ENCODE peak calls at places on chromosomes 2 and 18, in seven cellular contexts. B, O, Z, A, V, M and N are unnamed samples.

GRCh38 chr18:62436636-62437519 is 85.9 kb upstream of the ZCCHC2 start:
- DNase-seq in M (no peak), V (peak), A (peak), Z (peak), B (no peak), O (peak), N (peak)

GRCh38 chr2:101473911-101474751 is 781 bp downstream of the RFX8 start:
- DNase-seq in O (peak), B (peak), Z (peak), A (peak), V (peak), M (no peak), N (no peak)

GRCh38 chr2:55590810-55591440 is 26.5 kb downstream of the PPP4R3B start:
- DNase-seq in Z (no peak), O (no peak), V (no peak), B (peak), M (peak), A (peak), N (no peak)

GRCh38 chr18:61322265-61322873 is 10.9 kb upstream of the CDH20 start:
- DNase-seq in A (peak), O (peak), V (peak), M (peak), B (peak), Z (peak), N (peak)

GRCh38 chr2:169476459-169476858 is 2.8 kb upstream of the BBS5 start:
- DNase-seq in B (no peak), Z (no peak), M (peak), A (peak), O (peak), V (peak), N (no peak)

GRCh38 chr2:172823451-172823850 is 87.8 kb downstream of the RAPGEF4 start:
- DNase-seq in O (peak), M (no peak), B (no peak), A (no peak), Z (no peak), V (no peak), N (no peak)

GRCh38 chr18:26547302-26548143 is 830 bp downstream of the KCTD1 start:
- DNase-seq in M (no peak), B (peak), O (peak), Z (peak), V (peak), A (peak), N (no peak)

GRCh38 chr2:137968477-137969417 is 4.5 kb downstream of the HNMT start:
- DNase-seq in B (peak), A (no peak), V (no peak), Z (no peak), O (no peak), M (no peak), N (no peak)

GRCh38 chr2:109516445-109517117 is 97.2 kb downstream of the SEPTIN10 start:
- DNase-seq in O (peak), M (peak), B (peak), Z (peak), A (peak), V (peak), N (no peak)

GRCh38 chr2:181466661-181467576 is 9.7 kb downstream of the ITGA4 start:
- DNase-seq in A (peak), M (peak), Z (peak), V (peak), B (peak), O (peak), N (peak)

GRCh38 chr18:57744211-57744694 is 58.9 kb downstream of the ATP8B1 start:
- DNase-seq in B (no peak), M (no peak), O (no peak), V (peak), A (no peak), Z (no peak), N (no peak)

GRCh38 chr2:102184018-102184417 is 2.8 kb upstream of the IL1RL2 start:
- DNase-seq in Z (no peak), A (no peak), V (peak), B (no peak), M (no peak), O (no peak), N (no peak)

GRCh38 chr2:209721497-209721896 is 50.1 kb upstream of the UNC80 start:
- DNase-seq in V (peak), O (peak), A (peak), Z (no peak), B (no peak), M (no peak), N (no peak)

GRCh38 chr18:5628512-5629255 is 84.9 kb upstream of the EPB41L3 start:
- DNase-seq in A (no peak), B (no peak), O (peak), M (no peak), V (peak), Z (peak), N (peak)

GRCh38 chr2:178836807-178837206 is 29.6 kb upstream of the TTN start:
- DNase-seq in M (no peak), V (no peak), B (no peak), A (no peak), Z (no peak), O (no peak), N (no peak)

GRCh38 chr2:72892506-72893173 is 5.4 kb downstream of the SPR start:
- DNase-seq in O (peak), B (peak), M (no peak), A (peak), Z (peak), V (peak), N (no peak)

GRCh38 chr2:88919087-88919738 is 227.7 kb downstream of the RPIA start:
- DNase-seq in M (no peak), A (peak), B (peak), V (peak), Z (no peak), O (peak), N (no peak)

GRCh38 chr2:173401716-173402326 is 47.1 kb downstream of the CDCA7 start:
- DNase-seq in Z (no peak), M (no peak), O (peak), B (no peak), V (no peak), A (no peak), N (no peak)

GRCh38 chr2:233480490-233481202 is 85.9 kb downstream of the USP40 start:
- DNase-seq in M (no peak), O (peak), V (no peak), A (no peak), B (no peak), Z (peak), N (peak)

GRCh38 chr2:150733219-150733618 is 245.8 kb upstream of the RND3 start:
- DNase-seq in V (no peak), A (no peak), O (no peak), B (no peak), Z (no peak), M (no peak), N (no peak)

GRCh38 chr2:241224068-241224850 is 35.8 kb downstream of the ANO7 start:
- DNase-seq in B (no peak), V (peak), O (peak), M (no peak), Z (no peak), A (peak), N (no peak)

GRCh38 chr2:127105656-127106456 is 1.1 kb downstream of the BIN1 start:
- DNase-seq in B (no peak), Z (peak), O (peak), M (no peak), V (peak), A (no peak), N (peak)

GRCh38 chr2:151326532-151326931 is 30.9 kb upstream of the TNFAIP6 start:
- DNase-seq in Z (no peak), B (no peak), A (no peak), O (no peak), M (no peak), V (no peak), N (no peak)

GRCh38 chr2:101486258-101486701 is 11.4 kb upstream of the RFX8 start:
- DNase-seq in M (no peak), O (no peak), Z (no peak), A (no peak), V (peak), B (no peak), N (no peak)

GRCh38 chr2:159133795-159134194 is 152.7 kb downstream of the WDSUB1 start:
- DNase-seq in M (no peak), V (peak), B (peak), O (peak), Z (no peak), A (no peak), N (no peak)

GRCh38 chr2:70541481-70542020 is 12.1 kb downstream of the TGFA start:
- DNase-seq in V (no peak), Z (no peak), M (no peak), A (peak), B (no peak), O (no peak), N (no peak)

GRCh38 chr18:25830787-25831186 is 259.6 kb downstream of the SS18 start:
- DNase-seq in A (peak), Z (no peak), V (peak), O (peak), B (no peak), M (no peak), N (no peak)

GRCh38 chr2:22692751-22693150 is 692.2 kb upstream of the KLHL29 start:
- DNase-seq in M (no peak), B (no peak), Z (no peak), A (no peak), O (no peak), V (no peak), N (no peak)

GRCh38 chr18:79911871-79912270 is 39.6 kb downstream of the SLC66A2 start:
- DNase-seq in A (no peak), O (no peak), B (no peak), V (no peak), M (no peak), Z (peak), N (no peak)

GRCh38 chr18:12460874-12461273 is 53.1 kb downstream of the PRELID3A start:
- DNase-seq in O (peak), B (peak), M (no peak), A (no peak), Z (no peak), V (peak), N (no peak)

GRCh38 chr2:64526034-64526433 is 1.9 kb downstream of the AFTPH start:
- DNase-seq in M (no peak), Z (no peak), V (no peak), B (no peak), O (no peak), A (no peak), N (no peak)

GRCh38 chr2:64523667-64524603 is at the start of gene AFTPH:
- DNase-seq in Z (peak), A (peak), O (peak), M (peak), V (peak), B (peak), N (peak)

GRCh38 chr2:64524604-64525322 is 635 bp downstream of the AFTPH start:
- DNase-seq in M (no peak), A (peak), V (peak), O (peak), Z (peak), B (peak), N (no peak)

GRCh38 chr2:64525323-64525625 is 1.1 kb downstream of the AFTPH start:
- DNase-seq in O (peak), Z (peak), A (peak), B (peak), M (no peak), V (peak), N (no peak)

GRCh38 chr2:64522843-64523428 is 1.2 kb upstream of the AFTPH start:
- DNase-seq in B (peak), Z (peak), V (peak), O (peak), M (peak), A (peak), N (peak)
- TF ChIP-seq CTCF in B (peak), Z (peak), V (peak), O (peak), M (peak), A (peak), N (no peak)

GRCh38 chr2:985317-985898 is 34.8 kb downstream of the SNTG2 start:
- DNase-seq in A (no peak), Z (no peak), O (no peak), B (no peak), M (no peak), V (no peak), N (no peak)
- TF ChIP-seq CTCF in A (no peak), Z (no peak), O (no peak), B (no peak), M (no peak), V (no peak), N (no peak)

DNA sequence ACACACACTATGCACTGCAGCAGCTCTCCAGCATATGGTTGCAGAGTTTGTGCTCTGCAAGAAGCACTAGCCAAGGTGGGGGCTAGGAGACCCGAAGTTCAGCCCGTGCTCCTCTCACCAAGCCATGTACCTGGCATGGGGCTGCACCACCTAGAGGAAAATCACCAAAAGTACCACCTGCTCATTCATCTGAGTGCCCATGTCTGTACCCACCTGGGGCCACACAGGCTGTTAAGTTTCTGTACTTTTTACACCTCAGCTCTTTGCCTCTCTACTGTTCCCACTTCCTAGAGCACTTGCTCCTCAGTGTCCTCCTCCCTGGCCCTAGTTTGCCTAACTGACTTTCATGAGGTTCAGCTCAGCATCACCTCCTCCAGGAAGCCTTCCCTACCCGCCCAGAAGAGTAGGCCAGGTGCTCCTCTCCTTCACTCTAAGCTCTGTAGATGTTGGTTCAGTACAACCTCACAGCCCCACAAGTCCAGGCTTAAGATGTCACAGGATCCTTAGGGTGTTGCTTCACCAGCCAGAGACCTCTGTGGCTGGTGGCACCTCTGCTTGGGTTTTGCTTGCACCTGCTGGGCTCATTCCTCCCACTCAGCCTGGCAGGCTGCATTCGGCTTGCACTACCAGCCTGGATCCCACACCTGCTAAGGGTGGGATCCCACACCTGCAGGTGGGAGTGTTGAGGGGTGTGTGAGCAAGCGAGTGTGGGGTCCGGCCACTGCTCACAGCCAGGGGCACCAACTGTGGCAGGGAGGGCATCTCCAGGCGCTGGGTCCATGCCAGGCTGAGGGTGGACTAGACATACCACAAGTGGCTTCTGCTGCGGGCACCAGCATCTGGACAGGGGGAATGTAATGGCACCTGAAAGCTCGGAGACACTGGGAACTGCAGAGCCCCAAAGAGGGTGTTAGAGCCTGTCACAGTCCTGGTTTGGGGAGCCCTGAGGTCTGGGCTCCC is 10.2 kb upstream of the TFCP2L1 start:
- DNase-seq in Z (no peak), O (no peak), A (no peak), V (no peak), B (no peak), M (no peak), N (no peak)
- TF ChIP-seq CTCF in Z (no peak), O (no peak), A (no peak), V (no peak), B (no peak), M (no peak), N (no peak)

GRCh38 chr2:207371877-207372276 is 157.9 kb upstream of the CREB1 start:
- DNase-seq in V (no peak), A (no peak), O (no peak), Z (no peak), B (no peak), M (no peak), N (no peak)
- TF ChIP-seq CTCF in V (no peak), A (no peak), O (no peak), Z (no peak), B (no peak), M (no peak), N (no peak)

DNA sequence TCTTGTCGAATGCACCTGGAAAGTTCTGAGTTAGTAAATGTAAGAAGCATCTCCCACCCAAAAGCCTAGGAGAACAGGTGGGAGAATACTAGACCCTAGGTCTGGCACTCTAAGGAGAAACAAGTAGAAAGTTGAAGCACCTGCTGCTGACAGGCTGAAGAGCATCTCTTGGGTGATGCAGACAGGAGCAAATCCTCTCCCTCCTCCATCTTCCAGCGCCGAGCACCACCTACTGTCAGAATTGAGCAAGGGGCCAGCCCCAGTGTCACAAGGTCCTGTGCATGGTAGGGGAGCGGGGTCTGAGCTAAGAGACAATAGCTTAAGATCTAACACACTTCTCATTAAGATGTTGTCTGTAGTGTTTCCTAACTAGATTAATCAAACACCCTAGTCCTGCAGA is 52.9 kb downstream of the HK2 start:
- DNase-seq in V (no peak), M (no peak), Z (no peak), B (no peak), O (no peak), A (no peak), N (no peak)
- TF ChIP-seq CTCF in V (peak), M (no peak), Z (no peak), B (no peak), O (no peak), A (no peak), N (no peak)

GRCh38 chr18:65436430-65436829 is 314.4 kb upstream of the CDH7 start:
- DNase-seq in B (no peak), M (no peak), O (no peak), Z (no peak), V (no peak), A (no peak), N (no peak)
- TF ChIP-seq CTCF in B (no peak), M (no peak), O (no peak), Z (no peak), V (no peak), A (no peak), N (no peak)

GRCh38 chr2:53268086-53268485 is 499.5 kb upstream of the CHAC2 start:
- DNase-seq in O (no peak), A (peak), Z (no peak), V (no peak), M (no peak), B (no peak), N (no peak)
- TF ChIP-seq CTCF in O (peak), A (no peak), Z (no peak), V (no peak), M (no peak), B (no peak), N (no peak)

DNA sequence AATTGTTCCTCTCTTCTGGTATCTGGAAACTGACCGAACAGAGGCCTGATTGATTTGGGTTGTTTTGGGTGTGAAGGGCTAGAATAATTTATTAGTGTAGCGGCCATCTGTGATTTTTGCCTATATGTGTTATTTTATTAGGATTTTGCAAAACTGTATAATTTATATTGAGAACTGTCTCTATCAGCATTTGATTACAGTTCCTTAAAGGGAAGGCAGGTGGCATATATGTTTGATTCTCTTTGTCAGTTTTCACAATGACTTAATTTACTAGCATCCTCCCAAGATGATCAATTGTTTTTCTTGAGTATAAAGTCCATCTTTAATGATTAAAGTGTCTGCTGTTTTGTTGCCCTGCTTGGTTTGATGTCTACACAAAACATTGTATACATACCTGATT is 4.5 kb downstream of the NBEAL1 start:
- DNase-seq in O (no peak), A (no peak), V (no peak), Z (no peak), M (no peak), B (no peak), N (no peak)
- TF ChIP-seq CTCF in O (no peak), A (no peak), V (no peak), Z (no peak), M (no peak), B (no peak), N (no peak)